ENCODE peak calls at places on chromosomes 11 and 22, in four cellular contexts. P is lower lobe of right lung, F is body of pancreas, Z is left ventricle myocardium inferior. K is an unnamed sample.

GRCh38 chr11:114762437-114762836 is 84.1 kb downstream of the NXPE2 start:
- DNase-seq in P (peak; percentile 58), F (peak; percentile 55), Z (peak; percentile 60), K (peak; percentile 31)

GRCh38 chr11:69174841-69175240 is 19.1 kb downstream of the SMIM38 start:
- DNase-seq in P (no peak), F (no peak), Z (no peak), K (no peak)

GRCh38 chr11:101082813-101083212 is 46.8 kb downstream of the PGR start:
- DNase-seq in P (no peak), F (no peak), Z (no peak), K (no peak)

GRCh38 chr22:35835267-35835997 is 117.8 kb downstream of the APOL5 start:
- DNase-seq in P (no peak), F (no peak), Z (no peak), K (no peak)

GRCh38 chr11:128790200-128790599 is 76.9 kb downstream of the KCNJ1 start:
- DNase-seq in P (no peak), F (peak; percentile 47), Z (peak; percentile 79), K (no peak)

GRCh38 chr11:111735262-111736116 is 30.7 kb downstream of the PPP2R1B start:
- DNase-seq in P (no peak), F (no peak), Z (peak; percentile 73), K (peak; percentile 93)

GRCh38 chr22:45468872-45469572 is 33.7 kb upstream of the FBLN1 start:
- DNase-seq in P (no peak), F (no peak), Z (no peak), K (no peak)

GRCh38 chr11:113876074-113876797 is 864 bp upstream of the USP28 start:
- DNase-seq in P (no peak), F (peak; percentile 16), Z (no peak), K (no peak)

GRCh38 chr11:5522308-5522707 is 5.8 kb upstream of the UBQLNL start:
- DNase-seq in P (no peak), F (no peak), Z (no peak), K (no peak)

GRCh38 chr11:1546536-1547466 is 25.3 kb downstream of the DUSP8 start:
- DNase-seq in P (no peak), F (peak; percentile 60), Z (no peak), K (no peak)

GRCh38 chr11:119504366-119504765 is 81.4 kb upstream of the THY1 start:
- DNase-seq in P (no peak), F (no peak), Z (no peak), K (no peak)

GRCh38 chr11:131423715-131424114 is 53.3 kb downstream of the NTM start:
- DNase-seq in P (no peak), F (no peak), Z (no peak), K (no peak)

GRCh38 chr22:35457729-35458546 is 58.0 kb downstream of the MCM5 start:
- DNase-seq in P (no peak), F (no peak), Z (no peak), K (no peak)

GRCh38 chr11:122598971-122599370 is 56.6 kb upstream of the UBASH3B start:
- DNase-seq in P (no peak), F (no peak), Z (no peak), K (no peak)

GRCh38 chr11:1570896-1571759 is 943 bp downstream of the DUSP8 start:
- DNase-seq in P (no peak), F (peak; percentile 55), Z (no peak), K (no peak)

GRCh38 chr22:43812149-43812842 is at the start of gene EFCAB6:
- DNase-seq in P (peak; percentile 92), F (peak; percentile 95), Z (peak; percentile 91), K (peak; percentile 67)

GRCh38 chr11:88338223-88338661 is 706 bp upstream of the CTSC start:
- DNase-seq in P (peak; percentile 70), F (peak; percentile 43), Z (peak; percentile 39), K (no peak)

GRCh38 chr11:68092411-68092810 is 28.8 kb downstream of the CHKA start:
- DNase-seq in P (no peak), F (no peak), Z (no peak), K (no peak)

GRCh38 chr11:119747868-119748660 is 19.1 kb upstream of the NECTIN1 start:
- DNase-seq in P (no peak), F (no peak), Z (no peak), K (no peak)

GRCh38 chr22:44823396-44823795 is 71.0 kb downstream of the ARHGAP8 start:
- DNase-seq in P (no peak), F (no peak), Z (no peak), K (no peak)

GRCh38 chr11:72753341-72754148 is 1.3 kb upstream of the ARAP1 start:
- DNase-seq in P (no peak), F (no peak), Z (no peak), K (no peak)

GRCh38 chr22:25567305-25567704 is 2.8 kb downstream of the GRK3 start:
- DNase-seq in P (no peak), F (no peak), Z (no peak), K (peak; percentile 35)
- TF ChIP-seq CTCF in P (no peak), F (no peak), Z (no peak), K (peak; percentile 54)

GRCh38 chr22:37197451-37198289 is 9.6 kb upstream of the C1QTNF6 start:
- DNase-seq in P (peak; percentile 71), F (peak; percentile 58), Z (no peak), K (peak; percentile 39)
- H3K4me3 ChIP-seq in P (peak overlapping the region; percentile 78), F (no peak overlapping the region), Z (peak overlapping the region; percentile 81), K (peak overlapping the region; percentile 12)

DNA sequence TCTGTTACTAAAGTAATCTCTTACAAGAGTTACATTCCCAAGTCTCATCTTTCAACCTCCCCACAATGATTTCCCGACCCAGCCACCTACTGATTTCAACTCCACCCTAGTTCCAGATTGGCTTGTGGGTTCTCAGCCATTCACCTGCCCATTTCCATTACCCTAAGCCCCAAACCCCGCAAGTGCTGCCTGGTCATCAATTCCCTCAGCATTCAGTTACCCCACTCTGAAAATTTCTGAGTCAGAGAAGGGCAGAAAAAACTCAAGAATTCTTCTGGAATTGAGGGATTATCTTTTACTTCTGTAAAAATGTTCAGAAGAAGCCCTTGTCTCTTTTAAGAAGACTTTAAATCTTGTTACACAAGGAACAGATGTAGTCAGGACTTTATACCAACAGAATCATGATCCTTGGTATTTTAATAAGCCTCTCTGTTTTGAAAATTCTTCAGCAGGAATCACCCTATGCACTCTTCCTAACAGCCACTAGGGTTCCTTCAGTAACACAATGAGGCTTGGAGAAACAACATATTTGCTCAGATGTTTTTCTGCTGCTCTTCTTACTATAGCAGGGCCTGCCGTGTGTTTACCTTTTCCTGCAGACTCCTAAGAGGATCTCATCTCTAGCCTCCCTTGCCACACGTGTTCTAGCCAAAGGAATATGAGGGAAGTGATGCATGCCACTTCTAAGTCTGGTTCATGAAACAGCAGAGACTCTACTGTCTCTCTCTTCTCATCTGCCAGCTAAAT is 29.2 kb upstream of the PAMR1 start:
- DNase-seq in P (no peak), F (no peak), Z (no peak), K (no peak)
- TF ChIP-seq CTCF in P (no peak), F (no peak), Z (peak; percentile 27), K (no peak)

GRCh38 chr22:37255558-37256006 is 11.5 kb upstream of the RAC2 start:
- DNase-seq in P (no peak), F (no peak), Z (no peak), K (no peak)

GRCh38 chr22:37254206-37254866 is 10.3 kb upstream of the RAC2 start:
- DNase-seq in P (peak; percentile 31), F (no peak), Z (no peak), K (no peak)

GRCh38 chr22:37253164-37253660 is 9.1 kb upstream of the RAC2 start:
- DNase-seq in P (no peak), F (no peak), Z (no peak), K (no peak)

GRCh38 chr22:37256075-37256726 is 12.1 kb upstream of the RAC2 start:
- DNase-seq in P (peak; percentile 14), F (no peak), Z (no peak), K (no peak)

GRCh38 chr22:37254867-37255233 is 10.8 kb upstream of the RAC2 start:
- DNase-seq in P (no peak), F (no peak), Z (no peak), K (no peak)
- H3K4me3 ChIP-seq in P (no peak overlapping the region), F (no peak overlapping the region), Z (no peak overlapping the region), K (no peak overlapping the region)

DNA sequence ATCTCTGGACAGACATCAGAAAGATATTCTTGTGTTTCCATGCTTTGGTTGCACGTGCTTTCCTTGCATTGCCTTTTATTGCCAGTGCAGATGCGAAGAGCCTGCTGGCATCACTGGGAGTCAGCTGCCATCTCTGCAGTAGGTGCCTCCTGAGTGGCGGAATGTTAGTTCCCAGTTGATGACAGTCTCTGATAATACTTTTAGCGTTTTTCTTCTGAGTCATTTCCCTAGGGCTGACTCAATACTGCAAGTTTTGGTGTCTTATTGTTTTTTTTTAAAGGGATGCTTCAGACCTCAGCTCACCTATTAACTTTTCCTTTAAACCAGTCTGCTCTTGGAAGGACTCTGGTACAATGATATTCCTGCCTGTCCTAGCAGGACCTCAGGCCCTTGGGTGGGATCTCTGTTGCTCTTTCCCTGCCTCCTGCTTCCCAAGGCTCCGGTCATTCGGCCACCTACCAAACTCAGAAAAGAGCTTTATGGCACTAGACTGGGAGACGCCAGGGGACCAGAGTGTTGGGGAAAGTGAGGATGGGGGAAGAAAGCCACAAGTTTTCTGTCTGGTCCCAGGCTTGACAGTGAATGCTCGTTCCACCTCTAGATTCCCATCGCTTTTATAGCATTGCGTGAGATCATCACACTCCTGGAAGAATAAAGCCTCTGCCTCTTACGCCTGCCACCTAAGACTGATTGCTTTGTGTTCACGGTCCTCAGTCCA is 308.7 kb downstream of the DDX10 start:
- DNase-seq in P (no peak), F (no peak), Z (no peak), K (no peak)
- TF ChIP-seq CTCF in P (no peak), F (no peak), Z (no peak), K (no peak)

DNA sequence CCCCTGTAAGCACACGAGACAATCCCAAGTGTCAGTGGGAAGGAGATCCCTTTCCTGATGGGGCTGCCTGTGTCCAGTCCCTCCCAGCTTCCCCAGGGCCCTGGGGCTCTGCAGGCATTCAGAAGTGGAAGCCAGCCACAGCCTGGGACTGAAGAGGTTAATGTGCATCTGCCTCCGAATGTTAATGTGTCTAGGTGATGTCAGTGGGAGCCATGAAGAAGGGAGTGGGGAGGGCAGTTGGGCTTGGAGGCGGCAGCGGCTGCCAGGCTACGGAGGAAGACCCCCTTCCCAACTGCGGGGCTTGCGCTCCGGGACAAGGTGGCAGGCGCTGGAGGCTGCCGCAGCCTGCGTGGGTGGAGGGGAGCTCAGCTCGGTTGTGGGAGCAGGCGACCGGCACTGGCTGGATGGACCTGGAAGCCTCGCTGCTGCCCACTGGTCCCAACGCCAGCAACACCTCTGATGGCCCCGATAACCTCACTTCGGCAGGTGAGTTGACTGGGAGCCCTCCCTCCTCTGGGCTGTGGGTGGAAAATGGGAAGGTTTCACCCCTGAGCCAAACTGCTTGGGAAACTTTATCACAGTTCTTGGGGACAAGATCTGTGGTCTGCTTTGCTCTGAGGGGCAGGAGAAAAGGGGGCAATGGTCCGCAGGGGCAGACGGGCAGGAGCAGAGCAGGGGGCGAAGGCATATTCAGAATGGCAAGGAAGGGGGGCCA is at the start of gene MCHR1:
- DNase-seq in P (no peak), F (no peak), Z (no peak), K (no peak)
- H3K4me3 ChIP-seq in P (peak within 1 kb of the TSS; percentile 18), F (no peak within 1 kb of the TSS), Z (peak within 1 kb of the TSS; percentile 53), K (no peak within 1 kb of the TSS)